ENCODE peak calls at places on chromosome 11, in seven cellular contexts. P is EH, C is Panc1, Y is mesenchymal stem cell, G is iris pigment epithelial cell, A is skeletal muscle cell, U is NCI-H345. K is an unnamed sample.

GRCh38 chr11:119839504-119840133 is 110.6 kb upstream of the NECTIN1 start:
- DNase-seq in U (no peak), Y (no peak), A (no peak), C (no peak), G (no peak), P (no peak), K (no peak)

GRCh38 chr11:73135346-73136284 is 6.5 kb downstream of the FCHSD2 start:
- DNase-seq in C (no peak), U (no peak), Y (no peak), A (no peak), G (no peak), P (no peak), K (no peak)

GRCh38 chr11:130448416-130449068 is at the start of gene ADAMTS15:
- DNase-seq in C (no peak), Y (peak; percentile 82), G (peak; percentile 72), P (peak; percentile 92), A (peak; percentile 62), U (peak; percentile 68), K (peak; percentile 87)

GRCh38 chr11:123434262-123434661 is 4.2 kb downstream of the GRAMD1B start:
- DNase-seq in P (peak; percentile 61), Y (no peak), G (peak; percentile 28), C (no peak), A (no peak), U (no peak), K (peak; percentile 46)

GRCh38 chr11:62669420-62670161 is 1.9 kb upstream of the UQCC3 start:
- DNase-seq in A (no peak), G (no peak), U (no peak), C (no peak), P (peak; percentile 12), Y (no peak), K (no peak)

GRCh38 chr11:63710476-63711217 is 29.3 kb downstream of the RTN3 start:
- DNase-seq in U (no peak), G (peak; percentile 90), A (peak; percentile 15), C (no peak), Y (peak; percentile 97), P (peak; percentile 91), K (peak; percentile 61)

GRCh38 chr11:104405277-104405676 is 241.3 kb upstream of the PDGFD start:
- DNase-seq in C (no peak), A (no peak), P (no peak), U (no peak), G (no peak), Y (no peak), K (no peak)

GRCh38 chr11:29324328-29324727 is 692.5 kb downstream of the KCNA4 start:
- DNase-seq in C (no peak), U (no peak), G (peak; percentile 80), Y (no peak), P (peak; percentile 30), A (no peak), K (no peak)

GRCh38 chr11:13354335-13354734 is 76.7 kb downstream of the BMAL1 start:
- DNase-seq in A (no peak), C (no peak), G (peak; percentile 18), Y (no peak), U (no peak), P (peak; percentile 53), K (peak; percentile 48)

K was measured in EL.